ENCODE peak calls at places on chromosomes 13 and 19, in ten cellular contexts. M is heart left ventricle; O is CD8-positive, alpha-beta T cell; P is heart right ventricle; U is colonic mucosa; I is lower lobe of right lung; Z is ovary; X is thoracic aorta; C is body of pancreas; Y is transverse colon. B is an unnamed sample. For H3K27me3, the result is how much of the 10 kb centered on the place peaks cover.

GRCh38 chr13:25806304-25806974 is 245.4 kb downstream of the SHISA2 start:
- DNase-seq in M (no peak), O (no peak), P (no peak), U (no peak), I (no peak), Z (no peak), X (no peak), C (no peak), Y (no peak), B (no peak)

GRCh38 chr13:28248080-28248479 is 109.7 kb downstream of the PAN3 start:
- DNase-seq in M (no peak), O (no peak), P (no peak), U (no peak), I (no peak), Z (no peak), X (no peak), C (no peak), Y (no peak), B (no peak)

GRCh38 chr19:40388486-40388885 is 1.5 kb downstream of the HIPK4 start:
- DNase-seq in M (no peak), O (no peak), P (no peak), U (no peak), I (no peak), Z (no peak), X (no peak), C (no peak), Y (no peak), B (no peak)

GRCh38 chr19:56834564-56835375 is 5.8 kb downstream of the PEG3 start:
- DNase-seq in M (no peak), O (no peak), P (no peak), U (no peak), I (no peak), Z (no peak), X (no peak), C (no peak), Y (no peak), B (no peak)

GRCh38 chr19:40452016-40452415 is 7.9 kb upstream of the SERTAD3 start:
- DNase-seq in M (no peak), O (no peak), P (no peak), U (no peak), I (no peak), Z (no peak), X (no peak), C (no peak), Y (no peak), B (no peak)

GRCh38 chr19:16588089-16588823 is 16.0 kb upstream of the SLC35E1 start:
- DNase-seq in M (no peak), O (peak), P (no peak), U (peak), I (no peak), Z (peak), X (no peak), C (peak), Y (peak), B (no peak)

GRCh38 chr13:49020328-49020727 is 44.6 kb downstream of the FNDC3A start:
- DNase-seq in M (no peak), O (no peak), P (no peak), U (no peak), I (no peak), Z (no peak), X (no peak), C (no peak), Y (no peak), B (no peak)

GRCh38 chr13:42594577-42595571 is 20.9 kb downstream of the TNFSF11 start:
- DNase-seq in M (peak), O (no peak), P (peak), U (peak), I (no peak), Z (peak), X (no peak), C (peak), Y (peak), B (no peak)

GRCh38 chr13:71865858-71866172 is 1.2 kb downstream of the DACH1 start:
- DNase-seq in M (no peak), O (no peak), P (peak), U (peak), I (peak), Z (no peak), X (no peak), C (no peak), Y (peak), B (no peak)

GRCh38 chr19:18762125-18763023 is 28.7 kb downstream of the COMP start:
- DNase-seq in M (peak), O (no peak), P (peak), U (peak), I (peak), Z (peak), X (no peak), C (peak), Y (peak), B (peak)

GRCh38 chr13:68358218-68358817 is 1128.2 kb upstream of the PCDH9 start:
- DNase-seq in M (no peak), O (no peak), P (no peak), U (no peak), I (no peak), Z (no peak), X (no peak), C (no peak), Y (no peak), B (no peak)

GRCh38 chr19:49348305-49349188 is 13.3 kb downstream of the CD37 start:
- DNase-seq in M (no peak), O (no peak), P (no peak), U (no peak), I (no peak), Z (no peak), X (no peak), C (no peak), Y (no peak), B (no peak)

GRCh38 chr19:52778811-52779210 is 7.8 kb downstream of the ZNF600 start:
- DNase-seq in M (no peak), O (no peak), P (no peak), U (no peak), I (no peak), Z (no peak), X (no peak), C (no peak), Y (no peak), B (no peak)

GRCh38 chr13:111115841-111116500 is 861 bp downstream of the ARHGEF7 start:
- DNase-seq in M (peak), O (no peak), P (peak), U (no peak), I (no peak), Z (peak), X (no peak), C (peak), Y (peak), B (no peak)

GRCh38 chr13:80979035-80979641 is 638.2 kb upstream of the SPRY2 start:
- DNase-seq in M (peak), O (no peak), P (peak), U (peak), I (peak), Z (no peak), X (no peak), C (peak), Y (peak), B (no peak)

GRCh38 chr19:16892438-16892837 is 3.6 kb downstream of the F2RL3 start:
- DNase-seq in M (no peak), O (no peak), P (no peak), U (no peak), I (no peak), Z (no peak), X (no peak), C (no peak), Y (no peak), B (no peak)

GRCh38 chr19:44623080-44623479 is 9.7 kb downstream of the IGSF23 start:
- DNase-seq in M (no peak), O (no peak), P (no peak), U (no peak), I (no peak), Z (no peak), X (no peak), C (no peak), Y (no peak), B (no peak)

GRCh38 chr13:27442071-27442647 is 8.2 kb downstream of the MTIF3 start:
- DNase-seq in M (no peak), O (no peak), P (no peak), U (peak), I (no peak), Z (no peak), X (no peak), C (no peak), Y (peak), B (peak)

GRCh38 chr19:16447015-16447384 is 24.8 kb downstream of the EPS15L1 start:
- DNase-seq in M (peak), O (no peak), P (peak), U (peak), I (peak), Z (peak), X (no peak), C (peak), Y (peak), B (peak)

GRCh38 chr19:49596407-49596806 is 5.4 kb downstream of the PRR12 start:
- DNase-seq in M (no peak), O (no peak), P (no peak), U (no peak), I (no peak), Z (no peak), X (no peak), C (no peak), Y (no peak), B (peak)

GRCh38 chr13:110641055-110642015 is 26.0 kb downstream of the NAXD start:
- DNase-seq in M (no peak), O (no peak), P (peak), U (no peak), I (no peak), Z (peak), X (no peak), C (no peak), Y (no peak), B (no peak)

GRCh38 chr13:101570410-101570809 is 117.9 kb downstream of the ITGBL1 start:
- DNase-seq in M (no peak), O (no peak), P (no peak), U (no peak), I (no peak), Z (no peak), X (no peak), C (no peak), Y (no peak), B (no peak)

GRCh38 chr19:3593156-3593555 is 7.9 kb downstream of the GIPC3 start:
- DNase-seq in M (no peak), O (no peak), P (no peak), U (no peak), I (no peak), Z (no peak), X (no peak), C (no peak), Y (no peak), B (no peak)

GRCh38 chr19:10419646-10420443 is 493 bp upstream of the PDE4A start:
- DNase-seq in M (no peak), O (no peak), P (no peak), U (no peak), I (no peak), Z (no peak), X (no peak), C (no peak), Y (no peak), B (no peak)

GRCh38 chr19:10417598-10418280 is 2.6 kb upstream of the PDE4A start:
- DNase-seq in M (no peak), O (no peak), P (no peak), U (no peak), I (no peak), Z (no peak), X (no peak), C (no peak), Y (no peak), B (no peak)

GRCh38 chr19:10420444-10421239 is at the start of gene PDE4A:
- DNase-seq in M (peak), O (no peak), P (no peak), U (no peak), I (no peak), Z (no peak), X (no peak), C (no peak), Y (no peak), B (no peak)

GRCh38 chr19:10418281-10419199 is 1.8 kb upstream of the PDE4A start:
- DNase-seq in M (no peak), O (no peak), P (no peak), U (no peak), I (no peak), Z (no peak), X (no peak), C (no peak), Y (no peak), B (no peak)

GRCh38 chr19:10419200-10419645 is 1.1 kb upstream of the PDE4A start:
- DNase-seq in M (no peak), O (no peak), P (no peak), U (no peak), I (no peak), Z (no peak), X (no peak), C (no peak), Y (no peak), B (no peak)
- H3K27me3 ChIP-seq in M (half or more), O (under half), P (half or more), U (half or more), I (half or more), Z (under half), X (under half), C (under half), Y (half or more), B (half or more)

DNA sequence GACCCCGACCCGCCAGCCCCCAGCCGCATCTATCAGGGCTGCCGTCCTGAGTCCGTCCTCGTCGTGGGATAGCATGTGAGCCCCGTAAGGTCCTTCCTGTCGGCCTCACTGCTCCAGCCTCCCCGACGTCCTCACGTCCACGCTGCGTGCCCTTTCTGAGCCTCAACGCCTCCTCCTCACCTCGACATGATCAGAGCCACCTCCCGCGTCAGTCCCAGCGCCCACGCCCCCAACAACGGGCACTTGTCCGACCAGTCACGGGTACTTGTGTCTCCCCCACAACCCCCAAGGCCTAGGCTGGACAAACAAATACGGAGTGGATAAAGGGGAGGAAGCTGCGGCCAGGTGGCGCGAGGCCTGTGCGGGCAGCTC is 665 bp downstream of the ZNF497 start:
- DNase-seq in M (no peak), O (no peak), P (peak), U (no peak), I (peak), Z (no peak), X (no peak), C (no peak), Y (peak), B (peak)
- TF ChIP-seq CTCF in M (no peak), O (no peak), P (no peak), U (no peak), I (no peak), Z (no peak), X (no peak), C (no peak), Y (no peak), B (no peak)

GRCh38 chr13:113763254-113763653 is 4.2 kb downstream of the TMEM255B start:
- DNase-seq in M (no peak), O (no peak), P (no peak), U (no peak), I (no peak), Z (no peak), X (no peak), C (no peak), Y (no peak), B (no peak)
- H3K27me3 ChIP-seq in M (under half), O (under half), P (under half), U (under half), I (under half), Z (under half), X (under half), C (under half), Y (under half), B (under half)

GRCh38 chr19:46471116-46471733 is at the start of gene PNMA8A:
- DNase-seq in M (peak), O (no peak), P (peak), U (no peak), I (peak), Z (peak), X (peak), C (peak), Y (peak), B (peak)
- TF ChIP-seq CTCF in M (no peak), O (no peak), P (no peak), U (no peak), I (no peak), Z (peak), X (peak), C (peak), Y (no peak), B (no peak)

DNA sequence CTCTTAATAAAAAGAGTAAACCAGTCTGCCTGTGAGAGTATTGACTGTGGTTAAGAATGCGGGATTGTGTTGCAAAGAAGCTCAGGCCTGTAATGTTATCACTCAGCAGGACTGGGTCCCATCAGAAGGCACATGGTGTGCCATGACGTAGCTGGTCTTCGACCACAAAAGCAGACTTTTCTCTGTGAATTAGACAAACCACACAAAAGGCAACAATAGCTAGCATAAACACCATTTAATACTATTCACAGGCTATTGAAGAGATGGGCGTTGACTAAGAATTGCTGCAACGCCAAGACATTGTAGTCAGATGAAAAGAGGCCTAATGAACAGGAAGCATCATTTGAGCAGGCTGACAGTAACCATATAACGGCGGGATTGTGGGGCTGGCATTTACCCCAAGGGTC is 235.6 kb upstream of the SOX21 start:
- DNase-seq in M (no peak), O (no peak), P (no peak), U (no peak), I (no peak), Z (no peak), X (no peak), C (no peak), Y (no peak), B (no peak)
- H3K27me3 ChIP-seq in M (under half), O (under half), P (under half), U (under half), I (under half), Z (under half), X (under half), C (under half), Y (under half), B (under half)

GRCh38 chr19:51111606-51112005 is 3.4 kb upstream of the CTU1 start:
- DNase-seq in M (no peak), O (no peak), P (no peak), U (no peak), I (no peak), Z (no peak), X (no peak), C (no peak), Y (no peak), B (no peak)
- TF ChIP-seq CTCF in M (no peak), O (no peak), P (no peak), U (no peak), I (no peak), Z (no peak), X (no peak), C (no peak), Y (no peak), B (no peak)

GRCh38 chr19:35500611-35501010 is 10.3 kb upstream of the KRTDAP start:
- DNase-seq in M (no peak), O (no peak), P (no peak), U (no peak), I (no peak), Z (no peak), X (no peak), C (no peak), Y (no peak), B (no peak)

GRCh38 chr19:35498220-35498619 is 8.0 kb upstream of the KRTDAP start:
- DNase-seq in M (no peak), O (no peak), P (no peak), U (no peak), I (no peak), Z (no peak), X (no peak), C (no peak), Y (no peak), B (no peak)

GRCh38 chr19:35498984-35499383 is 8.7 kb upstream of the KRTDAP start:
- DNase-seq in M (no peak), O (no peak), P (no peak), U (no peak), I (no peak), Z (no peak), X (no peak), C (no peak), Y (no peak), B (no peak)

GRCh38 chr19:35495107-35496064 is 5.1 kb upstream of the KRTDAP start:
- DNase-seq in M (peak), O (peak), P (peak), U (peak), I (peak), Z (peak), X (peak), C (peak), Y (peak), B (peak)

GRCh38 chr19:35497406-35497805 is 7.1 kb upstream of the KRTDAP start:
- DNase-seq in M (no peak), O (no peak), P (no peak), U (no peak), I (no peak), Z (no peak), X (no peak), C (no peak), Y (no peak), B (no peak)
- H3K27me3 ChIP-seq in M (under half), O (under half), P (under half), U (under half), I (under half), Z (under half), X (under half), C (under half), Y (under half), B (under half)